ENCODE peak calls at places on chromosomes 5 and 9, in four cellular contexts. One of them, this sample, is unnamed.

GRCh38 chr5:88660326-88660946 is 222.5 kb downstream of the MEF2C start:
- DNase-seq in cardiac muscle cell: peak; percentile 29
- DNase-seq in fibroblast of lung: no peak
- DNase-seq in Peyer's patch: no peak
- DNase-seq in this sample: peak; percentile 92

GRCh38 chr9:31612336-31613030 is 772.0 kb upstream of the ACO1 start:
- DNase-seq in cardiac muscle cell: no peak
- DNase-seq in fibroblast of lung: no peak
- DNase-seq in Peyer's patch: no peak
- DNase-seq in this sample: no peak

GRCh38 chr9:136862849-136863622 is 3.1 kb downstream of the EDF1 start:
- DNase-seq in cardiac muscle cell: no peak
- DNase-seq in fibroblast of lung: no peak
- DNase-seq in Peyer's patch: no peak
- DNase-seq in this sample: no peak

GRCh38 chr5:125032286-125032685 is 285.8 kb upstream of the ZNF608 start:
- DNase-seq in cardiac muscle cell: peak; percentile 25
- DNase-seq in fibroblast of lung: peak; percentile 57
- DNase-seq in Peyer's patch: no peak
- DNase-seq in this sample: peak; percentile 22

GRCh38 chr5:12460493-12461261 is 556.4 kb upstream of the CTNND2 start:
- DNase-seq in cardiac muscle cell: no peak
- DNase-seq in fibroblast of lung: no peak
- DNase-seq in Peyer's patch: no peak
- DNase-seq in this sample: no peak

GRCh38 chr5:181217805-181218065 is 5.3 kb upstream of the TRIM41 start:
- DNase-seq in cardiac muscle cell: no peak
- DNase-seq in fibroblast of lung: no peak
- DNase-seq in Peyer's patch: peak; percentile 78
- DNase-seq in this sample: no peak

GRCh38 chr9:134132208-134132870 is 3.5 kb upstream of the WDR5 start:
- DNase-seq in cardiac muscle cell: no peak
- DNase-seq in fibroblast of lung: no peak
- DNase-seq in Peyer's patch: no peak
- DNase-seq in this sample: no peak

GRCh38 chr5:66554211-66554610 is 42.0 kb upstream of the MAST4 start:
- DNase-seq in cardiac muscle cell: peak; percentile 84
- DNase-seq in fibroblast of lung: no peak
- DNase-seq in Peyer's patch: peak; percentile 72
- DNase-seq in this sample: peak; percentile 44

GRCh38 chr5:170769236-170769635 is 14.3 kb upstream of the GABRP start:
- DNase-seq in cardiac muscle cell: no peak
- DNase-seq in fibroblast of lung: no peak
- DNase-seq in Peyer's patch: no peak
- DNase-seq in this sample: no peak

GRCh38 chr9:77926314-77926959 is 105.2 kb downstream of the GNAQ start:
- DNase-seq in cardiac muscle cell: peak; percentile 76
- DNase-seq in fibroblast of lung: peak; percentile 59
- DNase-seq in Peyer's patch: no peak
- DNase-seq in this sample: no peak

GRCh38 chr9:81116340-81117207 is 572.8 kb downstream of the TLE1 start:
- DNase-seq in cardiac muscle cell: no peak
- DNase-seq in fibroblast of lung: peak; percentile 12
- DNase-seq in Peyer's patch: no peak
- DNase-seq in this sample: no peak

GRCh38 chr5:91126448-91126847 is 256.7 kb downstream of the ARRDC3 start:
- DNase-seq in cardiac muscle cell: peak; percentile 70
- DNase-seq in fibroblast of lung: peak; percentile 93
- DNase-seq in Peyer's patch: no peak
- DNase-seq in this sample: peak; percentile 68

GRCh38 chr5:79173626-79174025 is 62.0 kb downstream of the BHMT start:
- DNase-seq in cardiac muscle cell: no peak
- DNase-seq in fibroblast of lung: no peak
- DNase-seq in Peyer's patch: no peak
- DNase-seq in this sample: no peak

GRCh38 chr9:129309906-129310305 is 131.8 kb upstream of the IER5L start:
- DNase-seq in cardiac muscle cell: no peak
- DNase-seq in fibroblast of lung: no peak
- DNase-seq in Peyer's patch: no peak
- DNase-seq in this sample: no peak

GRCh38 chr5:1516615-1517601 is 6.9 kb downstream of the LPCAT1 start:
- DNase-seq in cardiac muscle cell: peak; percentile 51
- DNase-seq in fibroblast of lung: peak; percentile 83
- DNase-seq in Peyer's patch: peak; percentile 15
- DNase-seq in this sample: peak; percentile 82

GRCh38 chr5:59548807-59549357 is 344.6 kb downstream of the PDE4D start:
- DNase-seq in cardiac muscle cell: no peak
- DNase-seq in fibroblast of lung: no peak
- DNase-seq in Peyer's patch: no peak
- DNase-seq in this sample: no peak

GRCh38 chr5:129899454-129899853 is 4.8 kb upstream of the CHSY3 start:
- DNase-seq in cardiac muscle cell: peak; percentile 60
- DNase-seq in fibroblast of lung: peak; percentile 58
- DNase-seq in Peyer's patch: no peak
- DNase-seq in this sample: no peak

GRCh38 chr5:53779541-53779981 is 219.1 kb downstream of the NDUFS4 start:
- DNase-seq in cardiac muscle cell: peak; percentile 79
- DNase-seq in fibroblast of lung: peak; percentile 50
- DNase-seq in Peyer's patch: no peak
- DNase-seq in this sample: peak; percentile 50

GRCh38 chr5:127112347-127112864 is 39.1 kb upstream of the C5orf63 start:
- DNase-seq in cardiac muscle cell: no peak
- DNase-seq in fibroblast of lung: peak; percentile 10
- DNase-seq in Peyer's patch: no peak
- DNase-seq in this sample: no peak

GRCh38 chr5:57494104-57495098 is 11.8 kb upstream of the ACTBL2 start:
- DNase-seq in cardiac muscle cell: peak; percentile 99
- DNase-seq in fibroblast of lung: peak; percentile 95
- DNase-seq in Peyer's patch: no peak
- DNase-seq in this sample: peak; percentile 97

GRCh38 chr9:101184813-101185278 is 156.3 kb downstream of the PLPPR1 start:
- DNase-seq in cardiac muscle cell: no peak
- DNase-seq in fibroblast of lung: no peak
- DNase-seq in Peyer's patch: no peak
- DNase-seq in this sample: no peak

GRCh38 chr9:89095755-89096154 is 82.9 kb downstream of the SHC3 start:
- DNase-seq in cardiac muscle cell: no peak
- DNase-seq in fibroblast of lung: peak; percentile 21
- DNase-seq in Peyer's patch: no peak
- DNase-seq in this sample: no peak

GRCh38 chr5:120507826-120508463 is 43.8 kb downstream of the PRR16 start:
- DNase-seq in cardiac muscle cell: peak; percentile 9
- DNase-seq in fibroblast of lung: peak; percentile 75
- DNase-seq in Peyer's patch: no peak
- DNase-seq in this sample: no peak

GRCh38 chr5:137497396-137498290 is 1.5 kb downstream of the SPOCK1 start:
- DNase-seq in cardiac muscle cell: no peak
- DNase-seq in fibroblast of lung: no peak
- DNase-seq in Peyer's patch: no peak
- DNase-seq in this sample: peak; percentile 49

GRCh38 chr9:135604437-135605237 is 34.7 kb downstream of the GLT6D1 start:
- DNase-seq in cardiac muscle cell: no peak
- DNase-seq in fibroblast of lung: no peak
- DNase-seq in Peyer's patch: no peak
- DNase-seq in this sample: no peak

GRCh38 chr9:130713286-130713975 is 19.9 kb downstream of the EXOSC2 start:
- DNase-seq in cardiac muscle cell: peak; percentile 45
- DNase-seq in fibroblast of lung: peak; percentile 52
- DNase-seq in Peyer's patch: peak; percentile 28
- DNase-seq in this sample: peak; percentile 24

GRCh38 chr5:125393416-125393815 is 647.0 kb upstream of the ZNF608 start:
- DNase-seq in cardiac muscle cell: no peak
- DNase-seq in fibroblast of lung: no peak
- DNase-seq in Peyer's patch: no peak
- DNase-seq in this sample: no peak

GRCh38 chr5:104189031-104189430 is 626.4 kb upstream of the NUDT12 start:
- DNase-seq in cardiac muscle cell: peak; percentile 87
- DNase-seq in fibroblast of lung: peak; percentile 72
- DNase-seq in Peyer's patch: no peak
- DNase-seq in this sample: peak; percentile 63

GRCh38 chr5:177003649-177004048 is 2.9 kb downstream of the UIMC1 start:
- DNase-seq in cardiac muscle cell: no peak
- DNase-seq in fibroblast of lung: no peak
- DNase-seq in Peyer's patch: no peak
- DNase-seq in this sample: no peak

GRCh38 chr5:42274913-42275312 is 148.3 kb upstream of the GHR start:
- DNase-seq in cardiac muscle cell: no peak
- DNase-seq in fibroblast of lung: peak; percentile 88
- DNase-seq in Peyer's patch: no peak
- DNase-seq in this sample: peak; percentile 7

GRCh38 chr9:79572032-79572890 is 496 bp downstream of the TLE4 start:
- DNase-seq in cardiac muscle cell: peak; percentile 64
- DNase-seq in fibroblast of lung: peak; percentile 33
- DNase-seq in Peyer's patch: peak; percentile 27
- DNase-seq in this sample: peak; percentile 54

GRCh38 chr5:107340631-107341030 is 330.1 kb downstream of the EFNA5 start:
- DNase-seq in cardiac muscle cell: no peak
- DNase-seq in fibroblast of lung: no peak
- DNase-seq in Peyer's patch: no peak
- DNase-seq in this sample: no peak

GRCh38 chr5:74275204-74275992 is 365.1 kb downstream of the ENC1 start:
- DNase-seq in cardiac muscle cell: peak; percentile 62
- DNase-seq in fibroblast of lung: peak; percentile 17
- DNase-seq in Peyer's patch: no peak
- DNase-seq in this sample: no peak

GRCh38 chr9:126454795-126455194 is 128.2 kb downstream of the MVB12B start:
- DNase-seq in cardiac muscle cell: no peak
- DNase-seq in fibroblast of lung: no peak
- DNase-seq in Peyer's patch: no peak
- DNase-seq in this sample: no peak

GRCh38 chr9:93955356-93956182 is 414 bp upstream of the BARX1 start:
- DNase-seq in cardiac muscle cell: no peak
- DNase-seq in fibroblast of lung: no peak
- DNase-seq in Peyer's patch: no peak
- DNase-seq in this sample: peak; percentile 87
- H3K27me3 ChIP-seq in cardiac muscle cell: peaks cover 98% of the 10 kb centered on the region
- H3K27me3 ChIP-seq in fibroblast of lung: peaks cover 93% of the 10 kb centered on the region
- H3K27me3 ChIP-seq in Peyer's patch: peaks cover 91% of the 10 kb centered on the region
- H3K27me3 ChIP-seq in this sample: no peaks in the 10 kb centered on the region

GRCh38 chr9:61669352-61669751 is 479.5 kb downstream of the SPATA31A7 start:
- DNase-seq in cardiac muscle cell: no peak
- DNase-seq in fibroblast of lung: no peak
- DNase-seq in Peyer's patch: no peak
- DNase-seq in this sample: no peak
- H3K27me3 ChIP-seq in cardiac muscle cell: no peaks in the 10 kb centered on the region
- H3K27me3 ChIP-seq in fibroblast of lung: no peaks in the 10 kb centered on the region
- H3K27me3 ChIP-seq in Peyer's patch: no peaks in the 10 kb centered on the region
- H3K27me3 ChIP-seq in this sample: no peaks in the 10 kb centered on the region

GRCh38 chr5:141617128-141617527 is 1.7 kb downstream of the DIAPH1 start:
- DNase-seq in cardiac muscle cell: peak; percentile 6
- DNase-seq in fibroblast of lung: no peak
- DNase-seq in Peyer's patch: no peak
- DNase-seq in this sample: no peak

GRCh38 chr5:141618030-141618803 is 583 bp downstream of the DIAPH1 start:
- DNase-seq in cardiac muscle cell: peak; percentile 47
- DNase-seq in fibroblast of lung: no peak
- DNase-seq in Peyer's patch: peak; percentile 55
- DNase-seq in this sample: peak; percentile 60

GRCh38 chr5:141617682-141618029 is 1.1 kb downstream of the DIAPH1 start:
- DNase-seq in cardiac muscle cell: peak; percentile 14
- DNase-seq in fibroblast of lung: no peak
- DNase-seq in Peyer's patch: peak; percentile 27
- DNase-seq in this sample: no peak

GRCh38 chr5:141615991-141616715 is 2.6 kb downstream of the DIAPH1 start:
- DNase-seq in cardiac muscle cell: no peak
- DNase-seq in fibroblast of lung: no peak
- DNase-seq in Peyer's patch: no peak
- DNase-seq in this sample: no peak

GRCh38 chr5:141618804-141619554 is at the start of gene DIAPH1:
- DNase-seq in cardiac muscle cell: peak; percentile 99
- DNase-seq in fibroblast of lung: peak; percentile 96
- DNase-seq in Peyer's patch: peak; percentile 99
- DNase-seq in this sample: peak; percentile 99
- H3K27me3 ChIP-seq in cardiac muscle cell: no peaks in the 10 kb centered on the region
- H3K27me3 ChIP-seq in fibroblast of lung: no peaks in the 10 kb centered on the region
- H3K27me3 ChIP-seq in Peyer's patch: no peaks in the 10 kb centered on the region
- H3K27me3 ChIP-seq in this sample: no peaks in the 10 kb centered on the region

GRCh38 chr5:73232266-73233041 is 59.5 kb downstream of the TMEM174 start:
- DNase-seq in cardiac muscle cell: no peak
- DNase-seq in fibroblast of lung: no peak
- DNase-seq in Peyer's patch: no peak
- DNase-seq in this sample: no peak
- H3K27me3 ChIP-seq in cardiac muscle cell: peaks cover 99% of the 10 kb centered on the region
- H3K27me3 ChIP-seq in fibroblast of lung: no peaks in the 10 kb centered on the region
- H3K27me3 ChIP-seq in Peyer's patch: peaks cover 22% of the 10 kb centered on the region
- H3K27me3 ChIP-seq in this sample: no peaks in the 10 kb centered on the region

DNA sequence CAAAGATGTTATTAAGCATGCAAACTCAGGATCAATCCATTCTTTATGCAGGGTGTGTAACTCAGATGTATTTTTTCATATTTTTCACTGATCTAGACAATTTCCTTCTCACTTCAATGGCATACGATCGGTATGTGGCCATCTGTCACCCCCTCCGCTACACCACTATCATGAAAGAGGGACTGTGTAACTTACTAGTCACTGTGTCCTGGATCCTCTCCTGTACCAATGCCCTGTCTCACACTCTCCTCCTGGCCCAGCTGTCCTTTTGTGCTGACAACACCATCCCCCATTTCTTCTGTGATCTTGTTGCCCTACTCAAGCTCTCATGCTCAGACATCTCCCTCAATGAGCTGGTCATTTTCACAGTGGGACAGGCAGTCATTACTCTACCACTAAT is 435 bp downstream of the OR1J4 start:
- DNase-seq in cardiac muscle cell: no peak
- DNase-seq in fibroblast of lung: no peak
- DNase-seq in Peyer's patch: no peak
- DNase-seq in this sample: no peak
- H3K27me3 ChIP-seq in cardiac muscle cell: no peaks in the 10 kb centered on the region
- H3K27me3 ChIP-seq in fibroblast of lung: no peaks in the 10 kb centered on the region
- H3K27me3 ChIP-seq in Peyer's patch: no peaks in the 10 kb centered on the region
- H3K27me3 ChIP-seq in this sample: peaks cover 2% of the 10 kb centered on the region

DNA sequence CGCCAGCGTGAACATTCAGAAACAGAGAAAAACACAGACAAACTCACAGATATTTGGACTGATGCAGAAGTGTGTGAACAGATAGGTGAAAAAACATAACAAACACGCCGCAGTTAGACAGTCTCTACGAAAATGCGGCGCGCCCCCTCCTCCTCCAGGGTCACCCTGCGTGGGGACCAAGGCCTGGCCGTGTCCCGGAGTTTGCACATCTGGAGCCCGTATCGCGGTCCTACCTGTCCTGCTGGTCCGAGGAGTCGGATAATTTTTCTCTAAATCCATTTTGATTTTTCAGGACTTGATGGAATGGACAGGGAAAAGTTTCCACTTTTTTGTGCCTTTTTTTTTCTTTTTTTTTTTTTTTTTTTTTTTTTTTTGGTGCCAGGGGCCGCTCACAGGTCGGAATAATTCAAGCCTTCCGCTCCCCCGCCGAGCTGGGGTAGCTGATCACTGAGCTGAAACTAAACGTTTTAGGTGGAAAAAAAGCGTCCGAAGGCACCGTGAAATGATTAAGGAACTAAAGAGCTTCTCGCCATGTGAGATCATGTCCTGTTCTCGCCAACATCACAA is at the start of gene PAX5:
- DNase-seq in cardiac muscle cell: no peak
- DNase-seq in fibroblast of lung: no peak
- DNase-seq in Peyer's patch: peak; percentile 71
- DNase-seq in this sample: no peak
- H3K27me3 ChIP-seq in cardiac muscle cell: peaks cover 100% of the 10 kb centered on the region
- H3K27me3 ChIP-seq in fibroblast of lung: peaks cover 99% of the 10 kb centered on the region
- H3K27me3 ChIP-seq in Peyer's patch: peaks cover 64% of the 10 kb centered on the region
- H3K27me3 ChIP-seq in this sample: peaks cover 31% of the 10 kb centered on the region

GRCh38 chr5:77957516-77957915 is 181.4 kb upstream of the TBCA start:
- DNase-seq in cardiac muscle cell: no peak
- DNase-seq in fibroblast of lung: no peak
- DNase-seq in Peyer's patch: no peak
- DNase-seq in this sample: no peak
- H3K27me3 ChIP-seq in cardiac muscle cell: peaks cover 75% of the 10 kb centered on the region
- H3K27me3 ChIP-seq in fibroblast of lung: peaks cover 27% of the 10 kb centered on the region
- H3K27me3 ChIP-seq in Peyer's patch: peaks cover 16% of the 10 kb centered on the region
- H3K27me3 ChIP-seq in this sample: no peaks in the 10 kb centered on the region

This sample was measured in MG63.